ENCODE peak calls at places on chromosomes 6 and 20, in nine cellular contexts. G is mucosa of descending colon; N is cardiac fibroblast; F is H9; E is CD14-positive monocyte; T is heart left ventricle; B is HL-60; I is endothelial cell; H is CD8-positive, alpha-beta T cell. L is an unnamed sample.

GRCh38 chr6:134537146-134537555 is 219.2 kb upstream of the SGK1 start:
- DNase-seq in T (no peak), B (no peak), E (no peak), I (no peak), H (no peak), F (no peak), N (peak; percentile 94), G (no peak), L (no peak)

GRCh38 chr6:10771371-10771894 is 23.8 kb downstream of the TMEM14B start:
- DNase-seq in H (no peak), N (no peak), G (no peak), I (no peak), B (no peak), F (no peak), E (no peak), T (no peak), L (no peak)

GRCh38 chr6:166466178-166467122 is 83.7 kb upstream of the MPC1 start:
- DNase-seq in N (peak; percentile 92), G (no peak), E (peak; percentile 16), B (no peak), H (no peak), T (no peak), F (no peak), I (no peak), L (no peak)

GRCh38 chr6:19812512-19813119 is 24.6 kb upstream of the ID4 start:
- DNase-seq in N (peak; percentile 70), T (no peak), F (no peak), E (no peak), H (no peak), I (peak; percentile 8), B (peak; percentile 2), G (no peak), L (no peak)

GRCh38 chr6:159720708-159721107 is 6.6 kb upstream of the WTAP start:
- DNase-seq in E (no peak), G (no peak), I (peak; percentile 11), B (no peak), N (peak; percentile 49), H (no peak), T (no peak), F (no peak), L (no peak)

GRCh38 chr20:10604865-10605440 is 68.8 kb downstream of the JAG1 start:
- DNase-seq in G (no peak), T (no peak), B (no peak), H (no peak), N (no peak), I (no peak), E (no peak), F (no peak), L (no peak)

GRCh38 chr6:52644246-52644645 is 26.7 kb upstream of the TMEM14A start:
- DNase-seq in H (no peak), N (no peak), T (no peak), I (no peak), F (no peak), E (no peak), G (no peak), B (no peak), L (no peak)

GRCh38 chr6:117506180-117506835 is 23.8 kb downstream of the DCBLD1 start:
- DNase-seq in E (no peak), T (no peak), I (no peak), B (no peak), N (peak; percentile 67), G (no peak), F (no peak), H (no peak), L (no peak)

GRCh38 chr6:134457941-134458340 is 140.0 kb upstream of the SGK1 start:
- DNase-seq in I (no peak), B (peak; percentile 42), G (no peak), F (peak; percentile 53), E (no peak), N (no peak), T (no peak), H (no peak), L (no peak)

GRCh38 chr6:7446644-7447325 is 57.2 kb downstream of the RIOK1 start:
- DNase-seq in G (no peak), H (no peak), I (no peak), F (no peak), E (no peak), B (no peak), T (no peak), N (no peak), L (no peak)

GRCh38 chr20:62665826-62666735 is 23.8 kb downstream of the SLCO4A1 start:
- DNase-seq in F (no peak), B (no peak), I (no peak), G (no peak), H (no peak), T (no peak), N (no peak), E (no peak), L (no peak)

GRCh38 chr20:35604444-35604750 is 11.2 kb upstream of the SPAG4 start:
- DNase-seq in N (no peak), H (no peak), E (no peak), I (peak; percentile 43), B (no peak), T (no peak), F (peak; percentile 83), G (no peak), L (no peak)

GRCh38 chr6:87151786-87152527 is 3.4 kb upstream of the ZNF292 start:
- DNase-seq in F (peak; percentile 68), I (peak; percentile 58), G (peak; percentile 83), N (peak; percentile 57), E (peak; percentile 47), T (peak; percentile 73), H (peak; percentile 40), B (peak; percentile 57), L (no peak)

GRCh38 chr6:81861281-81861680 is 108.8 kb upstream of the TENT5A start:
- DNase-seq in T (no peak), I (no peak), B (no peak), N (peak; percentile 67), G (no peak), H (no peak), F (no peak), E (no peak), L (no peak)

GRCh38 chr20:34201531-34201930 is 39.7 kb upstream of the ASIP start:
- DNase-seq in N (no peak), G (no peak), I (no peak), B (no peak), E (no peak), T (no peak), F (no peak), H (no peak), L (no peak)

GRCh38 chr20:18032977-18033892 is 24.5 kb downstream of the OVOL2 start:
- DNase-seq in E (no peak), T (no peak), I (no peak), F (no peak), G (peak; percentile 77), H (no peak), N (no peak), B (no peak), L (no peak)
- TF ChIP-seq CTCF in E (no peak), T (no peak), I (peak; percentile 35), F (peak; percentile 62), G (no peak), H (no peak), N (no peak), B (no peak), L (no peak)

GRCh38 chr6:66926060-66926459 is 1219.0 kb upstream of the EYS start:
- DNase-seq in F (no peak), N (peak; percentile 66), H (no peak), T (no peak), G (no peak), B (no peak), E (no peak), I (no peak), L (no peak)
- TF ChIP-seq CTCF in F (peak; percentile 53), N (peak; percentile 13), H (no peak), T (no peak), G (no peak), B (no peak), E (no peak), I (no peak), L (no peak)

GRCh38 chr6:38495922-38496635 is 143.7 kb downstream of the BTBD9 start:
- DNase-seq in H (no peak), E (no peak), N (peak; percentile 9), G (no peak), F (no peak), T (no peak), B (no peak), I (no peak), L (no peak)

GRCh38 chr6:38495511-38495910 is 144.2 kb downstream of the BTBD9 start:
- DNase-seq in G (no peak), F (no peak), E (no peak), B (no peak), H (no peak), N (no peak), I (no peak), T (no peak), L (no peak)

GRCh38 chr6:38492031-38492430 is 147.7 kb downstream of the BTBD9 start:
- DNase-seq in N (no peak), I (no peak), T (no peak), H (no peak), E (no peak), F (no peak), B (no peak), G (no peak), L (no peak)

GRCh38 chr6:38497546-38497945 is 142.2 kb downstream of the BTBD9 start:
- DNase-seq in B (no peak), G (no peak), E (no peak), T (no peak), F (no peak), I (no peak), H (no peak), N (no peak), L (no peak)

GRCh38 chr6:38493929-38494547 is 145.7 kb downstream of the BTBD9 start:
- DNase-seq in I (peak; percentile 78), B (peak; percentile 64), N (peak; percentile 86), H (peak; percentile 60), T (peak; percentile 60), G (no peak), F (peak; percentile 70), E (peak; percentile 52), L (no peak)
- TF ChIP-seq CTCF in I (peak; percentile 99), B (peak; percentile 50), N (peak; percentile 67), H (peak; percentile 99), T (peak; percentile 90), G (peak; percentile 86), F (peak; percentile 98), E (peak; percentile 98), L (peak; percentile 90)

GRCh38 chr6:157531986-157532365 is 151.0 kb downstream of the ZDHHC14 start:
- DNase-seq in I (no peak), H (no peak), T (no peak), N (no peak), G (no peak), B (no peak), E (no peak), F (no peak), L (no peak)

GRCh38 chr6:157532963-157533362 is 152.0 kb downstream of the ZDHHC14 start:
- DNase-seq in B (no peak), G (no peak), N (no peak), T (no peak), F (no peak), I (no peak), H (no peak), E (no peak), L (no peak)

GRCh38 chr6:157530724-157531168 is 149.8 kb downstream of the ZDHHC14 start:
- DNase-seq in G (no peak), N (no peak), T (no peak), H (no peak), I (no peak), E (no peak), F (no peak), B (no peak), L (no peak)

GRCh38 chr6:157530126-157530525 is 149.1 kb downstream of the ZDHHC14 start:
- DNase-seq in F (no peak), G (no peak), H (no peak), E (no peak), N (no peak), T (no peak), I (no peak), B (no peak), L (no peak)

GRCh38 chr6:157531169-157531985 is 150.4 kb downstream of the ZDHHC14 start:
- DNase-seq in G (peak; percentile 81), F (peak; percentile 67), B (no peak), I (peak; percentile 21), E (no peak), H (no peak), N (no peak), T (no peak), L (no peak)
- TF ChIP-seq CTCF in G (no peak), F (no peak), B (no peak), I (no peak), E (no peak), H (no peak), N (no peak), T (no peak), L (no peak)

L was measured in esophagus squamous epithelium.